ENCODE peak calls at places on chromosomes 2 and 18, in nine cellular contexts. U is thoracic aorta, K is brain microvascular endothelial cell, O is right lobe of liver, D is uterus, E is left ventricle myocardium inferior, J is adrenal gland, Z is transverse colon, Y is SJSA1. X is an unnamed sample.

GRCh38 chr2:68646303-68646702 is 2.9 kb downstream of the PROKR1 start:
- DNase-seq in U (no peak), K (no peak), O (no peak), D (no peak), E (no peak), J (no peak), Z (no peak), Y (no peak), X (no peak)

GRCh38 chr2:157217409-157217808 is 40.1 kb upstream of the GALNT5 start:
- DNase-seq in U (no peak), K (no peak), O (no peak), D (no peak), E (no peak), J (no peak), Z (no peak), Y (no peak), X (no peak)

GRCh38 chr2:62424899-62425298 is 81.1 kb downstream of the TMEM17 start:
- DNase-seq in U (no peak), K (no peak), O (no peak), D (no peak), E (no peak), J (no peak), Z (no peak), Y (no peak), X (no peak)

GRCh38 chr2:232142502-232142901 is 181.0 kb downstream of the DIS3L2 start:
- DNase-seq in U (no peak), K (no peak), O (no peak), D (no peak), E (no peak), J (no peak), Z (no peak), Y (no peak), X (no peak)

GRCh38 chr2:191428141-191428540 is 182.9 kb downstream of the MYO1B start:
- DNase-seq in U (no peak), K (no peak), O (no peak), D (no peak), E (no peak), J (no peak), Z (no peak), Y (no peak), X (no peak)

GRCh38 chr2:215022418-215022817 is 116.0 kb downstream of the ABCA12 start:
- DNase-seq in U (no peak), K (peak), O (no peak), D (no peak), E (no peak), J (no peak), Z (no peak), Y (no peak), X (no peak)

GRCh38 chr2:196143641-196144236 is 27.6 kb downstream of the STK17B start:
- DNase-seq in U (no peak), K (no peak), O (no peak), D (no peak), E (no peak), J (no peak), Z (no peak), Y (no peak), X (no peak)

GRCh38 chr18:35777042-35777441 is 195.4 kb upstream of the RMP24 start:
- DNase-seq in U (no peak), K (no peak), O (no peak), D (no peak), E (no peak), J (no peak), Z (no peak), Y (no peak), X (no peak)

GRCh38 chr2:30321466-30321865 is 90.1 kb downstream of the LBH start:
- DNase-seq in U (no peak), K (peak), O (no peak), D (no peak), E (no peak), J (no peak), Z (no peak), Y (peak), X (no peak)

GRCh38 chr2:174076040-174076439 is 110.9 kb upstream of the SP3 start:
- DNase-seq in U (no peak), K (no peak), O (no peak), D (no peak), E (no peak), J (no peak), Z (no peak), Y (no peak), X (no peak)

GRCh38 chr2:30487603-30488002 is 40.6 kb downstream of the LCLAT1 start:
- DNase-seq in U (no peak), K (no peak), O (no peak), D (no peak), E (no peak), J (no peak), Z (no peak), Y (no peak), X (no peak)

GRCh38 chr2:199940373-199940772 is 14.9 kb downstream of the TYW5 start:
- DNase-seq in U (no peak), K (no peak), O (no peak), D (no peak), E (no peak), J (peak), Z (no peak), Y (peak), X (no peak)

GRCh38 chr2:20365249-20365817 is 14.7 kb upstream of the PUM2 start:
- DNase-seq in U (no peak), K (peak), O (no peak), D (no peak), E (no peak), J (no peak), Z (no peak), Y (no peak), X (no peak)

GRCh38 chr18:42412896-42413295 is 457.9 kb downstream of the PIK3C3 start:
- DNase-seq in U (no peak), K (peak), O (no peak), D (no peak), E (no peak), J (no peak), Z (no peak), Y (peak), X (no peak)

GRCh38 chr2:42788882-42789281 is 3.5 kb downstream of the HAAO start:
- DNase-seq in U (no peak), K (no peak), O (no peak), D (no peak), E (no peak), J (no peak), Z (no peak), Y (no peak), X (no peak)

GRCh38 chr2:181281206-181281832 is 175.9 kb upstream of the ITGA4 start:
- DNase-seq in U (no peak), K (no peak), O (no peak), D (no peak), E (no peak), J (no peak), Z (no peak), Y (no peak), X (no peak)

GRCh38 chr18:23719634-23720201 is 30.5 kb downstream of the LAMA3 start:
- DNase-seq in U (peak), K (peak), O (no peak), D (peak), E (no peak), J (peak), Z (no peak), Y (peak), X (no peak)

GRCh38 chr18:7839548-7839947 is 272.4 kb downstream of the PTPRM start:
- DNase-seq in U (no peak), K (no peak), O (no peak), D (no peak), E (no peak), J (no peak), Z (no peak), Y (no peak), X (no peak)

GRCh38 chr2:170123593-170123992 is 54.4 kb upstream of the MYO3B start:
- DNase-seq in U (no peak), K (no peak), O (no peak), D (no peak), E (no peak), J (no peak), Z (no peak), Y (no peak), X (no peak)

GRCh38 chr2:71826299-71826698 is 321.4 kb downstream of the CYP26B1 start:
- DNase-seq in U (no peak), K (no peak), O (no peak), D (no peak), E (no peak), J (no peak), Z (no peak), Y (no peak), X (no peak)

GRCh38 chr2:98234763-98235162 is 111.5 kb upstream of the CNGA3 start:
- DNase-seq in U (no peak), K (no peak), O (no peak), D (no peak), E (no peak), J (no peak), Z (no peak), Y (no peak), X (no peak)

GRCh38 chr18:62436636-62437519 is 85.9 kb upstream of the ZCCHC2 start:
- DNase-seq in U (peak), K (peak), O (peak), D (peak), E (peak), J (peak), Z (peak), Y (no peak), X (peak)

GRCh38 chr2:184154438-184154837 is 443.9 kb upstream of the ZNF804A start:
- DNase-seq in U (no peak), K (no peak), O (no peak), D (no peak), E (no peak), J (no peak), Z (no peak), Y (no peak), X (no peak)

GRCh38 chr2:223026357-223027110 is 25.5 kb upstream of the KCNE4 start:
- DNase-seq in U (no peak), K (no peak), O (no peak), D (no peak), E (no peak), J (no peak), Z (no peak), Y (no peak), X (no peak)

GRCh38 chr2:235542728-235543125 is 48.9 kb downstream of the AGAP1 start:
- DNase-seq in U (no peak), K (no peak), O (no peak), D (no peak), E (no peak), J (no peak), Z (peak), Y (no peak), X (no peak)

GRCh38 chr2:167406558-167406957 is 518.3 kb downstream of the XIRP2 start:
- DNase-seq in U (no peak), K (peak), O (no peak), D (no peak), E (no peak), J (no peak), Z (no peak), Y (no peak), X (no peak)

GRCh38 chr2:227103583-227103982 is 60.4 kb downstream of the COL4A4 start:
- DNase-seq in U (no peak), K (no peak), O (no peak), D (no peak), E (no peak), J (no peak), Z (no peak), Y (no peak), X (no peak)

GRCh38 chr18:14948163-14948540 is 200.2 kb downstream of the ANKRD30B start:
- DNase-seq in U (no peak), K (no peak), O (no peak), D (no peak), E (no peak), J (no peak), Z (no peak), Y (no peak), X (no peak)

GRCh38 chr18:22167471-22168151 is 1.8 kb upstream of the GATA6 start:
- DNase-seq in U (no peak), K (no peak), O (peak), D (peak), E (peak), J (peak), Z (peak), Y (peak), X (peak)

GRCh38 chr18:57544958-57545661 is 41.4 kb downstream of the FECH start:
- DNase-seq in U (no peak), K (no peak), O (no peak), D (no peak), E (no peak), J (no peak), Z (no peak), Y (no peak), X (no peak)

GRCh38 chr2:121905201-121905600 is 149.8 kb downstream of the TSN start:
- DNase-seq in U (no peak), K (no peak), O (no peak), D (no peak), E (no peak), J (no peak), Z (no peak), Y (no peak), X (no peak)

GRCh38 chr2:78778756-78779510 is 246.6 kb upstream of the REG3G start:
- DNase-seq in U (no peak), K (no peak), O (no peak), D (no peak), E (no peak), J (no peak), Z (no peak), Y (no peak), X (no peak)

GRCh38 chr2:44598731-44599529 is 237.2 kb downstream of the CAMKMT start:
- DNase-seq in U (no peak), K (no peak), O (no peak), D (no peak), E (no peak), J (no peak), Z (no peak), Y (no peak), X (no peak)

GRCh38 chr18:48949606-48950535 is 894 bp downstream of the SMAD7 start:
- DNase-seq in U (no peak), K (no peak), O (peak), D (no peak), E (no peak), J (no peak), Z (peak), Y (peak), X (peak)

GRCh38 chr2:127578411-127578810 is 42.9 kb downstream of the MYO7B start:
- DNase-seq in U (no peak), K (no peak), O (no peak), D (no peak), E (no peak), J (no peak), Z (no peak), Y (no peak), X (no peak)

GRCh38 chr18:63505566-63506335 is 29.0 kb downstream of the SERPINB5 start:
- DNase-seq in U (no peak), K (peak), O (no peak), D (no peak), E (no peak), J (no peak), Z (peak), Y (peak), X (no peak)

GRCh38 chr2:151138507-151138906 is 123.2 kb downstream of the RBM43 start:
- DNase-seq in U (no peak), K (no peak), O (no peak), D (no peak), E (no peak), J (no peak), Z (no peak), Y (no peak), X (no peak)

GRCh38 chr2:218425531-218425930 is 6.6 kb downstream of the VIL1 start:
- DNase-seq in U (no peak), K (no peak), O (no peak), D (no peak), E (no peak), J (no peak), Z (no peak), Y (no peak), X (no peak)

GRCh38 chr2:26846881-26847662 is 860 bp upstream of the DPYSL5 start:
- DNase-seq in U (no peak), K (no peak), O (no peak), D (no peak), E (no peak), J (no peak), Z (no peak), Y (no peak), X (no peak)

GRCh38 chr2:26847663-26848335 is at the start of gene DPYSL5:
- DNase-seq in U (no peak), K (no peak), O (no peak), D (no peak), E (no peak), J (no peak), Z (no peak), Y (no peak), X (no peak)

GRCh38 chr2:26849056-26850001 is 1.4 kb downstream of the DPYSL5 start:
- DNase-seq in U (no peak), K (no peak), O (no peak), D (no peak), E (no peak), J (no peak), Z (no peak), Y (no peak), X (no peak)

GRCh38 chr2:26850002-26850431 is 2.1 kb downstream of the DPYSL5 start:
- DNase-seq in U (no peak), K (no peak), O (no peak), D (no peak), E (no peak), J (no peak), Z (no peak), Y (no peak), X (no peak)

DNA sequence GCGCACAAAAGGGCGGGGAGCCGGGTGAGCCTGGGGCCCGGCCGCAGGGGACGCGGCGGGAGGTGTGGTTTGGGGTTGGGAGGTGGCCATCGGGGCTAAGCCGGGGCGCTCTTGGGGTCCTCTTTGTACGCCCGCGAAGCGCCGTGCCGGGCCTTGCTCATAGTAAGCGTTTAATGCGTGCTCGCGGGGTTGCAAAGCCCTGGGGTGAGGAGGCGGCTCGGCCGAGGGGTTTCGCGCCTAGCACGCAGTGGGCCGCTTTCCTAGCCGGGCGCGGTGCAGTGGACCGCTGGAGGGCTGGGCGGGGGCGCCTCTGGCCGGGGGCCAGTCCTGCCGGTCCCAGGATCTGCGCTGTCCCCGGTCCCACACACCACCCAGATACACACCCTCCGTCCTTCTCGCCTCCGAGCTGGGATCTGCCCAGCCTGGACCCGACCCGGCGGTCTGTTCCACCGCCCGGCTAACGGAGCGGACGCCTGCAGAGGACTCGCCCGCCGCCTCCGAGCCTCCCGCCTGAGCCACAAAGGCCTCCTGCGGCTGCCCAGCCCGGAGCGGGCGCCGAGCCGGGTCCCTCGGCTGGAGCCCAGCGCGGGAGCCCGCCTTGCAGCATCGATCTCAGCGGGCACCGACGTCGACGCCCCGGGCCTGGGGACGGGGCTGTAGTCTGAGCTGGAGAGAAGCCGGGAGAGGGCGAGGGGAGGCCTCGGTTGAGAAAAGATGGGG is 564 bp downstream of the DPYSL5 start:
- DNase-seq in U (no peak), K (no peak), O (peak), D (no peak), E (no peak), J (no peak), Z (no peak), Y (peak), X (no peak)
- H3K4me3 ChIP-seq in U (peak), K (no peak), O (no peak), D (no peak), E (peak), J (no peak), Z (peak), Y (no peak), X (peak)

GRCh38 chr2:197805598-197806316 is 1.4 kb downstream of the PLCL1 start:
- DNase-seq in U (no peak), K (no peak), O (no peak), D (no peak), E (no peak), J (no peak), Z (no peak), Y (peak), X (no peak)
- H3K27ac ChIP-seq in U (peak), K (no peak), O (no peak), D (peak), E (peak), J (no peak), Z (peak), Y (no peak), X (no peak)

GRCh38 chr2:105644174-105644980 is 100.3 kb upstream of the NCK2 start:
- DNase-seq in U (no peak), K (no peak), O (peak), D (no peak), E (no peak), J (no peak), Z (no peak), Y (peak), X (no peak)
- H3K4me3 ChIP-seq in U (peak), K (no peak), O (no peak), D (peak), E (peak), J (no peak), Z (no peak), Y (peak), X (no peak)

DNA sequence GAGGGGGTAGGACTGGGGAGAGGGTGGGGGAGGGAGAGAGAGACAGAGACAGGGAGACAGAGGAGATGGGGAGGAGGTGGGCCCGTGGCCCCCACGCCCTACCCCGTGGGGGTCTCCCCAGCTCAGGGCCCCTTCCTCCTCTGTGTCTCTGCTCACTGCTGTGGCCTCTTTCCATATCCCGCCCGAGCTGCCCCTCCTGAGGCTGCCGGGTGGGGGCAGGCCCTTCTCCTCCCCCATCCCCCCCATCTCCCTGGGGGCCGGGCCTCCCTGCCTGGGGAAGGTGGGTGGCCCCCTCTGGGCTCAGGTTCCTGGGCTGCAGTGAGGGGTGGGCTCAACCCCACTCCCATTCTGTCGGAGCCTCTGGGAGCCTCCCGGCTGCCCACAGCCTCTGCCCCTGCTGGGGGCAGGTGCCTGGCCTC is 332 bp upstream of the PDCD1 start:
- DNase-seq in U (no peak), K (no peak), O (no peak), D (no peak), E (no peak), J (no peak), Z (no peak), Y (no peak), X (peak)
- H3K27ac ChIP-seq in U (no peak), K (no peak), O (peak), D (peak), E (peak), J (peak), Z (peak), Y (no peak), X (no peak)